ENCODE peak calls at places on chromosomes 7 and 10, in seven cellular contexts. T, W, M, U, R, A and Q are unnamed samples.

GRCh38 chr10:14782691-14783363 is 8.1 kb upstream of the FAM107B start:
- DNase-seq in T (peak), W (peak), M (no peak), U (peak), R (peak), A (no peak), Q (no peak)

GRCh38 chr10:3783721-3784432 is 1.1 kb downstream of the KLF6 start:
- DNase-seq in T (peak), W (peak), M (peak), U (peak), R (peak), A (no peak), Q (no peak)

GRCh38 chr10:28241766-28242399 is 61.0 kb downstream of the MPP7 start:
- DNase-seq in T (peak), W (peak), M (no peak), U (peak), R (peak), A (no peak), Q (no peak)

GRCh38 chr7:135321556-135321955 is 87.9 kb downstream of the STRA8 start:
- DNase-seq in T (no peak), W (peak), M (no peak), U (peak), R (peak), A (no peak), Q (no peak)

GRCh38 chr10:111076682-111077661 is at the start of gene ADRA2A:
- DNase-seq in T (peak), W (peak), M (no peak), U (no peak), R (peak), A (no peak), Q (peak)

GRCh38 chr7:98211221-98211675 is at the start of gene BHLHA15:
- DNase-seq in T (peak), W (no peak), M (no peak), U (no peak), R (no peak), A (peak), Q (peak)

GRCh38 chr10:109978481-109978880 is 29.3 kb upstream of the ADD3 start:
- DNase-seq in T (peak), W (peak), M (no peak), U (peak), R (peak), A (no peak), Q (no peak)

GRCh38 chr10:62001898-62002297 is 100.4 kb downstream of the ARID5B start:
- DNase-seq in T (no peak), W (no peak), M (no peak), U (no peak), R (no peak), A (no peak), Q (no peak)

GRCh38 chr7:109821156-109821555 is 1251.5 kb downstream of the DNAJB9 start:
- DNase-seq in T (no peak), W (no peak), M (no peak), U (no peak), R (no peak), A (no peak), Q (no peak)

GRCh38 chr10:85319150-85319549 is 990.8 kb downstream of the CCSER2 start:
- DNase-seq in T (no peak), W (no peak), M (no peak), U (no peak), R (no peak), A (no peak), Q (no peak)

GRCh38 chr7:157136372-157136771 is 2.4 kb upstream of the UBE3C start:
- DNase-seq in T (no peak), W (peak), M (no peak), U (peak), R (peak), A (no peak), Q (no peak)

GRCh38 chr7:37216156-37216839 is 232.4 kb downstream of the ELMO1 start:
- DNase-seq in T (no peak), W (no peak), M (no peak), U (no peak), R (peak), A (no peak), Q (no peak)

GRCh38 chr10:8712653-8713052 is 658.2 kb downstream of the GATA3 start:
- DNase-seq in T (no peak), W (no peak), M (no peak), U (no peak), R (no peak), A (no peak), Q (no peak)

GRCh38 chr10:10778959-10779358 is 238.7 kb upstream of the CELF2 start:
- DNase-seq in T (no peak), W (no peak), M (no peak), U (no peak), R (no peak), A (no peak), Q (no peak)

GRCh38 chr7:2508327-2509231 is 11.0 kb upstream of the LFNG start:
- DNase-seq in T (peak), W (peak), M (peak), U (peak), R (no peak), A (peak), Q (no peak)

GRCh38 chr7:29243777-29244655 is 49.4 kb downstream of the CHN2 start:
- DNase-seq in T (no peak), W (no peak), M (no peak), U (no peak), R (no peak), A (no peak), Q (no peak)
- TF ChIP-seq CTCF in T (no peak), W (peak), M (no peak), U (no peak), R (no peak), A (no peak), Q (peak)

GRCh38 chr7:91869661-91870060 is 10.8 kb downstream of the MTERF1 start:
- DNase-seq in T (no peak), W (no peak), M (no peak), U (peak), R (peak), A (no peak), Q (no peak)
- TF ChIP-seq CTCF in T (no peak), W (no peak), M (no peak), U (peak), R (peak), A (no peak), Q (no peak)

GRCh38 chr10:34815174-34816066 is at the start of gene PARD3:
- DNase-seq in T (peak), W (peak), M (peak), U (peak), R (peak), A (peak), Q (peak)

GRCh38 chr10:34817054-34817453 is 2.0 kb upstream of the PARD3 start:
- DNase-seq in T (no peak), W (no peak), M (no peak), U (no peak), R (no peak), A (peak), Q (no peak)

GRCh38 chr10:34814228-34815173 is 595 bp downstream of the PARD3 start:
- DNase-seq in T (peak), W (peak), M (peak), U (no peak), R (no peak), A (peak), Q (peak)

GRCh38 chr10:34817586-34817985 is 2.5 kb upstream of the PARD3 start:
- DNase-seq in T (no peak), W (no peak), M (no peak), U (no peak), R (no peak), A (no peak), Q (no peak)

GRCh38 chr10:34816067-34817002 is 1.2 kb upstream of the PARD3 start:
- DNase-seq in T (peak), W (no peak), M (no peak), U (no peak), R (peak), A (peak), Q (no peak)
- TF ChIP-seq CTCF in T (no peak), W (no peak), M (peak), U (no peak), R (no peak), A (no peak), Q (no peak)

DNA sequence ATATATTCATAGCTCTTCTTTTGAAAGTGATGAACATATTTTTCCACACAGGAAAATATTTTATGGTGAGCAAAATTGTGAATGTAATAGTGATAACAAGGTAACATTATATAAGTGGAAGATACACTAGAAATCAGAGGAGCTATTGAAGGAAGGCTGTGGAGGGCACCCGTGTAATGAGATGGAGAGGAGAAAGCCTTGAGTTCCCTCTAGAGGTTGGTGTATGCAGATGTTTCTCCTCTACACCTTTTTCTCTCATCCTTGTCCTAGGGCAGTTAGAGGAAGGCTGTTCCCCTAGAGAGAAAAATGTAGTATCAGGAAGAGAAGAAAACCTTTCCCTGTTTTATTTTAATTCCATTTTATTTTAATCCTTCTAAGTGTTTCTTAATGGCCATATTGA is 54.6 kb upstream of the NRG3 start:
- DNase-seq in T (no peak), W (no peak), M (no peak), U (no peak), R (peak), A (no peak), Q (no peak)
- TF ChIP-seq CTCF in T (no peak), W (no peak), M (no peak), U (no peak), R (peak), A (no peak), Q (peak)

GRCh38 chr10:54962134-54962900 is 161.3 kb upstream of the PCDH15 start:
- DNase-seq in T (no peak), W (no peak), M (no peak), U (no peak), R (no peak), A (peak), Q (no peak)
- TF ChIP-seq CTCF in T (no peak), W (no peak), M (no peak), U (no peak), R (no peak), A (no peak), Q (no peak)

DNA sequence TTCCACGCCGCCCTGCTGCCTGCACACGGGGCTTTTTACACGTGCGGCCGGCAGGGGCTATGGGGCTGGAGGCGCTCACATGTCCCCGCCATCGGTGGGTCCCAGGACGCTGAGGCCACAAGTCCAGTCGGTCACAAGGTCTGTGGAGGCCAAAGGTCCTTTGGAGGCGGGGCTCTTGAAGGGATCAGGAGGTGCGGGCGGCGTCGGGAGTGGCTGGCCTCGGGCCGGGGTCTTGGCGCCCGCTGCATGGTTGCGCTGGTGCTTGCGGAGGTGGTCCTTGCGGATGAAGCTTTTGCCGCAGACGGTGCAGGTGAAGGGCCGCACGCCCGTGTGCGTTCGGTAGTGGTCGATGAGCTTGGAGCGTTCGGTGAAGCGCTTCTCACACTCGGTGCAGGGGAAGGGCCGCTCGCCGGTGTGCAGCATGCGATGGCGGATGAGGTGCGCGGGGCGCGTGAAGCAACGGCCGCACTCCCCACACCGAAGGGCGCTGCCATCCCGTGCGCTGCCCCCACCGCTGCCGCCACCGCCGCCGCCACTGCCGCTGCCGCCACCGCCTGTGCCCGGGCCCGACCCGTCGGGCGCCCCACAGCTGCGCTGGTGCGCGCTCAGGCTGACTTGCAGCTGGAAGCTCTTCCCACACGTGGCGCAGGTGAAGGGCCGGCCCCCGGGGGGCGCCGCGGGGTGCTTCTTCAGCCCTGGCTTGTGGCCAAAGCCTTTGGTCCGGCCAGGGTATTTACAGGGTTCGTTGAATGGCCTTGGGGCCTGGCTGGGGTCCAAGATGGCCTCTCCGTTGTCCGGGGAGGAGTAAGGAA is 13.7 kb upstream of the ZNF777 start:
- DNase-seq in T (no peak), W (no peak), M (no peak), U (no peak), R (no peak), A (peak), Q (peak)
- TF ChIP-seq CTCF in T (no peak), W (no peak), M (no peak), U (peak), R (no peak), A (no peak), Q (no peak)

GRCh38 chr7:43138710-43139601 is 26.5 kb downstream of the HECW1 start:
- DNase-seq in T (no peak), W (no peak), M (no peak), U (no peak), R (peak), A (no peak), Q (no peak)

GRCh38 chr7:43136064-43136463 is 23.6 kb downstream of the HECW1 start:
- DNase-seq in T (no peak), W (no peak), M (no peak), U (no peak), R (no peak), A (no peak), Q (no peak)

GRCh38 chr7:43130347-43130746 is 17.9 kb downstream of the HECW1 start:
- DNase-seq in T (no peak), W (no peak), M (no peak), U (no peak), R (no peak), A (no peak), Q (no peak)

GRCh38 chr7:43137811-43138210 is 25.4 kb downstream of the HECW1 start:
- DNase-seq in T (no peak), W (no peak), M (no peak), U (peak), R (no peak), A (no peak), Q (no peak)

DNA sequence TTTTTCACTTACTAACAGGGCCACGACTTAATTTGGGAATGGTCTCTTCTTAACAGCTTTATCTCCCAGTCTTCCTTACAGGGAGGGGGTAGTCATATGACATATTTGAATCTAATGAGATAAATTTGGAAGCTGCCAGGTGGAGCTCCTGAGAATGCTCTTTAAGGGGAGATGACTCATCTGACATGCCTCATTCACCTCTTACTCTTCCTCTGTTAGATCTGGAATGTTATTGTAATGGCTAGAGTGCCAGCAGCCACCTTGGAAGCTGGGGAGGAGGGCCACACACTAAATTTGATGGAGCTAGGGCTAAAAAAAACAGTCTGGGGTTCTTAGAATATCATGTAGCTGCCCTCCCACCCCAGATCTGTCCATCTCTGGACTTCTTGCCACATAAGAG is 22.7 kb downstream of the HECW1 start:
- DNase-seq in T (no peak), W (peak), M (no peak), U (no peak), R (no peak), A (no peak), Q (no peak)
- TF ChIP-seq CTCF in T (no peak), W (no peak), M (no peak), U (no peak), R (no peak), A (no peak), Q (no peak)

GRCh38 chr10:89327803-89328441 is at the start of gene IFIT3:
- DNase-seq in T (peak), W (peak), M (peak), U (peak), R (peak), A (no peak), Q (no peak)

GRCh38 chr10:89332092-89332633 is 4.4 kb downstream of the IFIT3 start:
- DNase-seq in T (no peak), W (peak), M (no peak), U (peak), R (peak), A (no peak), Q (no peak)

GRCh38 chr10:89330537-89330936 is 2.7 kb downstream of the IFIT3 start:
- DNase-seq in T (no peak), W (no peak), M (no peak), U (no peak), R (no peak), A (no peak), Q (no peak)

GRCh38 chr10:89337493-89337892 is 9.7 kb downstream of the IFIT3 start:
- DNase-seq in T (no peak), W (peak), M (peak), U (no peak), R (peak), A (no peak), Q (no peak)

DNA sequence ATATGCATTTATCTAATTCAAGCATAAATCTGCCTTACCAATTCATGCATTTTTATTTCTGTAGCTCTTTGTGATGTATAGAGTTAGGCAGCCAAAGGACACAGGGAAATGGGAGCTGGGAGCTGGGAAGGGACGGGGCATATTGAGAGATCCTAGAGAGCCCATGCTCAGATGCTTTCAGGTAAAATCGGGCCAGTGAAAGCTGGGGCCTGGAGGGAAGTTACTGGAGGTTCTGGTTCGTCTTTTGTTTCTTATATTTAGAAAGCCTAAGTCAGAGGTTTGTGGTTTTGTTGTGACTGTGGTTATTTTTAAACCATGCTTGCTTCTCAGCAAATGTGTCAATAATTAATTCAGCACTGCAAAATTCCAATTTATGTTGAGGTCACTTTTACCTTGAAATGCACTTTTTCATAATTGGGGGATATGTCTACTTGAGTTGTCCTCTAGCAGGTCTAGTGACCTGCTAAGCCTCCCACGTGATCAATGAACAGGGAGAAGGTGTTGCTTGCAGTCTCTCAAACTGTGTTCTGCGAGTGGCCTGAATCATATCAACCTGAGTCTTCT is 5.0 kb downstream of the IFIT3 start:
- DNase-seq in T (no peak), W (no peak), M (no peak), U (no peak), R (no peak), A (no peak), Q (no peak)
- TF ChIP-seq CTCF in T (no peak), W (no peak), M (no peak), U (no peak), R (no peak), A (no peak), Q (no peak)

DNA sequence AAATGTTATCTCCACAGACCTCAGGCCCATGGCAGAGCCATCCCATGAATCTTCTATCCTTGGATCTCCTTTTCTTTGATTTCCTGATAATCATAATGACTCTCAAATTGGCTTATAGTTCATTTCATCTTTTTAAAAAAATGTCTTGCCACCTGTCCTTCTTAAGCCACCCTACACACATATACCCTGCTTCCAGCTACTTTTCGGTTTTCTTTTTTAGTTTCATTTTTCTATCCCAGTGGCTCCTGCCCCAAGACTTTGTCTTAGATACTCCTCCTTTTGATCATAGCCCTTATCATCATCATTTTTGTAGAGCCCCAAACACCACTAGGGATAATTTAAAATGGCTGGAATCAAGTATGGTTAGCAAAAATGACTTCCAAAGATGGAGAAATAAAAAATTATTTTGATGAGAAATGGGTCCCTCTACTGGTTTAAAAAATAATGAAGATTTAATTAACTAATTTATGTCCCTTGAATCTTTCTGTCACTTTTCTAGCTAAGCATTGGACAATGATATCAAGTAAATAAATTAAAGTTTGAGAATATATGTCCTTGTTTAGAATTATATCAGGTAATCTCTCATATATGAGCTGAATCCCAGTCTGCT is 277.3 kb upstream of the SEMA3D start:
- DNase-seq in T (no peak), W (no peak), M (no peak), U (no peak), R (peak), A (no peak), Q (no peak)
- TF ChIP-seq CTCF in T (no peak), W (peak), M (peak), U (peak), R (peak), A (no peak), Q (peak)

GRCh38 chr10:60537697-60538096 is 148.0 kb upstream of the ANK3 start:
- DNase-seq in T (no peak), W (no peak), M (no peak), U (no peak), R (no peak), A (no peak), Q (no peak)

GRCh38 chr10:60532691-60533468 is 143.2 kb upstream of the ANK3 start:
- DNase-seq in T (peak), W (no peak), M (no peak), U (no peak), R (no peak), A (no peak), Q (no peak)

GRCh38 chr10:60535427-60535826 is 145.8 kb upstream of the ANK3 start:
- DNase-seq in T (no peak), W (no peak), M (no peak), U (no peak), R (no peak), A (no peak), Q (no peak)

GRCh38 chr10:60536529-60537114 is 146.9 kb upstream of the ANK3 start:
- DNase-seq in T (no peak), W (peak), M (no peak), U (peak), R (peak), A (no peak), Q (no peak)

DNA sequence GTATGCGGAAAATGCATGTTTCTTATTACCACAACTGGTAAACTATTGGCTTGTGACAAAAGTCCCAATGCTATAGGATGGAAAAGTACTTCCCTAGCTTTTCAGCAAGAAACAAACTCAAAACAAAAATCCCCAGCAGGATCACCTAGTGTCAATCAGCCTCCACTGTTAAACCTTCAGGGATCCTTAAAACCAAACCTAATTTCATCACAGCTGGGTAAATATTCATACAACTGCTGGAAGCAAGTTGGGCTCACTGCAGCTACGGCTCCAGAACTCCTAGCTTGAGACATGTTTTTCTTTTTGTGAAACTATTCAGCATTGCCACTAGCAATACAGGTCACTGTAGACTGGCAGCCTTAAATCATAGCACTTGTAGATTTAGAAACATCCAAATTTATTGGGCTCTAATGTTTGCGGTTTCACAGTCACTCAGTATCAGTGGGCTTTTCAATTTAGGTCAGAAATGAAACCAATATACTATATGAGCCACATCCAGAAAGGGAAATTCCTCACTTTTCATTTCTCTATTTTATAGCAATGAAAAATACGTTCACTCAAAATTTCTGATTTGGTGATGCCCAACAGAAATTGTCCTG is 145.2 kb upstream of the ANK3 start:
- DNase-seq in T (no peak), W (no peak), M (no peak), U (no peak), R (no peak), A (no peak), Q (no peak)
- TF ChIP-seq CTCF in T (no peak), W (no peak), M (no peak), U (no peak), R (no peak), A (no peak), Q (no peak)